ENCODE peak calls at places on chromosomes 16 and 17, in eight cellular contexts. H, I, F, P, R, T, Q and K are unnamed samples.

GRCh38 chr16:67530013-67530939 is 1.6 kb downstream of the RIPOR1 start:
- DNase-seq in H (peak), I (peak), F (peak), P (peak), R (peak), T (peak), Q (peak), K (no peak)

GRCh38 chr16:2752850-2753522 is 548 bp downstream of the SRRM2 start:
- DNase-seq in H (peak), I (peak), F (peak), P (peak), R (peak), T (peak), Q (peak), K (no peak)

GRCh38 chr17:81000631-81001357 is 9.2 kb downstream of the CHMP6 start:
- DNase-seq in H (no peak), I (no peak), F (no peak), P (no peak), R (no peak), T (no peak), Q (no peak), K (no peak)

GRCh38 chr16:86961133-86961720 is 356.0 kb downstream of the C16orf95 start:
- DNase-seq in H (no peak), I (peak), F (peak), P (peak), R (no peak), T (peak), Q (no peak), K (no peak)

GRCh38 chr16:25109643-25110042 is 1.9 kb upstream of the LCMT1 start:
- DNase-seq in H (peak), I (peak), F (peak), P (peak), R (peak), T (peak), Q (peak), K (peak)

GRCh38 chr16:49078104-49078503 is 203.5 kb downstream of the CBLN1 start:
- DNase-seq in H (no peak), I (no peak), F (no peak), P (no peak), R (no peak), T (no peak), Q (no peak), K (no peak)

GRCh38 chr16:10120953-10121352 is 61.3 kb downstream of the GRIN2A start:
- DNase-seq in H (no peak), I (no peak), F (peak), P (no peak), R (peak), T (no peak), Q (no peak), K (no peak)

GRCh38 chr17:76843703-76844484 is 24.3 kb upstream of the MGAT5B start:
- DNase-seq in H (no peak), I (no peak), F (no peak), P (peak), R (peak), T (no peak), Q (no peak), K (no peak)

GRCh38 chr17:57045868-57046671 is 39.0 kb upstream of the AKAP1 start:
- DNase-seq in H (no peak), I (no peak), F (no peak), P (no peak), R (no peak), T (no peak), Q (no peak), K (no peak)

GRCh38 chr17:44266402-44267164 is 1.4 kb downstream of the SLC4A1 start:
- DNase-seq in H (no peak), I (peak), F (no peak), P (no peak), R (peak), T (no peak), Q (no peak), K (no peak)

GRCh38 chr17:81142301-81143199 is 22.8 kb upstream of the PVALEF start:
- DNase-seq in H (peak), I (peak), F (peak), P (peak), R (peak), T (peak), Q (peak), K (peak)

DNA sequence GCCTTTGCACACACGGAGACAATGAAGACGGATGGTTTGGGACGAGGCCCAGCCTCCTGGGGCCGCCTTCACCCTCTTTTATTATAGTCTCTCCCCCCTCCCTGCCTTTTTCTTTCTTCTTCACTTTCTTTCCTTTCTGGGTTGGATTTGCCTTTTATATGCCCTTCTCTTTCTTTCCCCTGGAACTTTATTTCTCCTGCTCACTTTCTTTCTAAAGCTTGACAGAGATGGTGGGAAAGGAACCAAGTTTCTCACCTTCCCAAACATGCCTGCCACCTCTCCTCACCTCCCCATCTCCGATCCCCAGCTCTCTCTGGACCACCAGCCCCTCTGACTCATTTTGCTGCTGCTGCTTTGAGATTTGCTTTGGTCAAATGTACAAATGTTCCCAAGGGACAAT is 6.8 kb upstream of the LHX1 start:
- DNase-seq in H (no peak), I (no peak), F (no peak), P (no peak), R (no peak), T (no peak), Q (no peak), K (no peak)
- H3K4me3 ChIP-seq in H (no peak), I (no peak), F (no peak), P (no peak), R (no peak), T (no peak), Q (no peak), K (no peak)

GRCh38 chr16:56332464-56333079 is 92.8 kb downstream of the AMFR start:
- DNase-seq in H (peak), I (peak), F (peak), P (peak), R (peak), T (peak), Q (no peak), K (no peak)
- TF ChIP-seq CTCF in H (no peak), I (peak), F (peak), P (peak), R (peak), T (peak), Q (peak), K (peak)

DNA sequence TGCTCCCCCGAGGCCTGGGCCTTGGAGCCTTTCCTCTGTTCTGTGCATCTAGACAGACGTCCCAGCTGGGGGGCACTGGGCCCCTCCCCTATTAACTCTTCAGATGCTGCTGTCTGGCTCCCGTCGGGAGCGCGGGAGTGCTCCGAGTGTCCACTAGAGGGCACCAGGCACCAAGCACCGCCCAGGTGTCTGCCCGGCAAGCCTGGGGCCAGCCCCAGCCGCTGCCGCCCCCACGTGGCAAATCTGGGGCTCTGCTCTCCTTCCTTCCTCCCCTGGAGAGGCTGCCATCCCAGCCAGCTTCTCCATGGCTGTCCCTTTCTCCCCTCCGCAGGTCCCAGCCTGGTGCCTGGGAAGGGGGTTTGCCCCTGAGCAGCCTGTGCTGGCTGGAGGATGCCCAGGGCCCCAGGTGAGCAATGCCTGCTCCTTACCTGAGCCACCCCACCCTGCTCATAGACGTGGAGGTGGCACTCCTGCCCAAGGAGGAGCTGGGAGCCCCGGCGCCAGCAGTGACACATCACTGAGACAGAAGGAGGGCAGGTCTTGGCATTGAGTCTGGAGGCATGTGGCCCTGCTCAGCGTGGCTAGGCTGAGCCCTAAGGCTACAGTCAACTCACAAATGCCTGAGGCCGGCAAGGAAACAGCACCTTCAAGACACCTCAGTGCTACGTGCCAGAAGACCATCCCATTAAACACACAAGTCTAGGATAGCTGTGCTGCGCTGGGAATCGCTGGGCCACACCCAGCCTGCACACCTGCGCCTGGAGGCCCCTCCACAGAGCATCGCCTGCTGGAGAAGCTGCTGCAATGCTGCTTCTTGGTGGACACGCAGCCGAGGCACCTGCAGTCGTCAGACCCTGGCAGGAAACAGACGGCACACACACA is 19.7 kb downstream of the TMEM235 start:
- DNase-seq in H (peak), I (peak), F (peak), P (peak), R (peak), T (peak), Q (peak), K (no peak)
- H3K4me3 ChIP-seq in H (no peak), I (no peak), F (no peak), P (no peak), R (peak), T (no peak), Q (no peak), K (no peak)

GRCh38 chr17:35555695-35556094 is 4.9 kb downstream of the SLFN14 start:
- DNase-seq in H (no peak), I (no peak), F (no peak), P (no peak), R (peak), T (no peak), Q (no peak), K (no peak)
- TF ChIP-seq CTCF in H (peak), I (peak), F (peak), P (peak), R (peak), T (peak), Q (peak), K (peak)

GRCh38 chr17:78170692-78171590 is 2.6 kb downstream of the SYNGR2 start:
- DNase-seq in H (no peak), I (no peak), F (no peak), P (no peak), R (no peak), T (no peak), Q (no peak), K (no peak)
- H3K4me3 ChIP-seq in H (no peak), I (no peak), F (no peak), P (no peak), R (no peak), T (no peak), Q (no peak), K (no peak)

GRCh38 chr17:47281246-47281645 is 27.6 kb downstream of the ITGB3 start:
- DNase-seq in H (no peak), I (no peak), F (no peak), P (no peak), R (no peak), T (no peak), Q (no peak), K (no peak)

GRCh38 chr17:47277921-47278320 is 24.3 kb downstream of the ITGB3 start:
- DNase-seq in H (no peak), I (no peak), F (no peak), P (no peak), R (no peak), T (peak), Q (no peak), K (no peak)

GRCh38 chr17:47280072-47280811 is 26.6 kb downstream of the ITGB3 start:
- DNase-seq in H (no peak), I (peak), F (peak), P (peak), R (no peak), T (peak), Q (no peak), K (peak)

GRCh38 chr17:47278561-47278960 is 24.9 kb downstream of the ITGB3 start:
- DNase-seq in H (no peak), I (no peak), F (no peak), P (no peak), R (no peak), T (no peak), Q (no peak), K (no peak)

GRCh38 chr17:47279062-47279801 is 25.6 kb downstream of the ITGB3 start:
- DNase-seq in H (peak), I (peak), F (peak), P (peak), R (peak), T (peak), Q (peak), K (peak)
- TF ChIP-seq CTCF in H (no peak), I (peak), F (peak), P (peak), R (no peak), T (peak), Q (peak), K (peak)